ENCODE peak calls at places on chromosomes 2 and 18, in ten cellular contexts. One of them, this sample, is unnamed.

GRCh38 chr2:140506606-140507005 is 1624.2 kb downstream of the LRP1B start:
- DNase-seq in WERI-Rb-1: no peak
- DNase-seq in tibial artery: no peak
- DNase-seq in Karpas-422: no peak
- DNase-seq in fibroblast of lung: peak; percentile 73
- DNase-seq in CD8-positive, alpha-beta T cell: no peak
- DNase-seq in A673: peak; percentile 15
- DNase-seq in pancreas: no peak
- DNase-seq in left ventricle myocardium inferior: no peak
- DNase-seq in cardiac muscle cell: no peak
- DNase-seq in this sample: peak; percentile 28

GRCh38 chr2:55363636-55364035 is 56.0 kb downstream of the CCDC88A start:
- DNase-seq in WERI-Rb-1: no peak
- DNase-seq in tibial artery: no peak
- DNase-seq in Karpas-422: no peak
- DNase-seq in fibroblast of lung: no peak
- DNase-seq in CD8-positive, alpha-beta T cell: no peak
- DNase-seq in A673: no peak
- DNase-seq in pancreas: no peak
- DNase-seq in left ventricle myocardium inferior: no peak
- DNase-seq in cardiac muscle cell: no peak
- DNase-seq in this sample: no peak

GRCh38 chr2:211259831-211260476 is 703.6 kb downstream of the CPS1 start:
- DNase-seq in WERI-Rb-1: no peak
- DNase-seq in tibial artery: no peak
- DNase-seq in Karpas-422: no peak
- DNase-seq in fibroblast of lung: no peak
- DNase-seq in CD8-positive, alpha-beta T cell: no peak
- DNase-seq in A673: peak; percentile 96
- DNase-seq in pancreas: no peak
- DNase-seq in left ventricle myocardium inferior: no peak
- DNase-seq in cardiac muscle cell: peak; percentile 0
- DNase-seq in this sample: no peak

GRCh38 chr2:95314964-95315611 is 17.9 kb downstream of the KCNIP3 start:
- DNase-seq in WERI-Rb-1: peak; percentile 68
- DNase-seq in tibial artery: no peak
- DNase-seq in Karpas-422: peak; percentile 48
- DNase-seq in fibroblast of lung: peak; percentile 50
- DNase-seq in CD8-positive, alpha-beta T cell: no peak
- DNase-seq in A673: no peak
- DNase-seq in pancreas: peak; percentile 42
- DNase-seq in left ventricle myocardium inferior: no peak
- DNase-seq in cardiac muscle cell: peak; percentile 53
- DNase-seq in this sample: peak; percentile 58

GRCh38 chr2:11043245-11043644 is 112.0 kb upstream of the SLC66A3 start:
- DNase-seq in WERI-Rb-1: no peak
- DNase-seq in tibial artery: no peak
- DNase-seq in Karpas-422: no peak
- DNase-seq in fibroblast of lung: no peak
- DNase-seq in CD8-positive, alpha-beta T cell: no peak
- DNase-seq in A673: no peak
- DNase-seq in pancreas: no peak
- DNase-seq in left ventricle myocardium inferior: no peak
- DNase-seq in cardiac muscle cell: no peak
- DNase-seq in this sample: no peak

GRCh38 chr2:143717053-143717452 is 587.8 kb downstream of the ARHGAP15 start:
- DNase-seq in WERI-Rb-1: no peak
- DNase-seq in tibial artery: no peak
- DNase-seq in Karpas-422: no peak
- DNase-seq in fibroblast of lung: no peak
- DNase-seq in CD8-positive, alpha-beta T cell: no peak
- DNase-seq in A673: no peak
- DNase-seq in pancreas: peak; percentile 6
- DNase-seq in left ventricle myocardium inferior: no peak
- DNase-seq in cardiac muscle cell: no peak
- DNase-seq in this sample: peak; percentile 12

GRCh38 chr2:127608061-127609011 is 37.6 kb upstream of the GPR17 start:
- DNase-seq in WERI-Rb-1: peak; percentile 3
- DNase-seq in tibial artery: no peak
- DNase-seq in Karpas-422: no peak
- DNase-seq in fibroblast of lung: no peak
- DNase-seq in CD8-positive, alpha-beta T cell: no peak
- DNase-seq in A673: no peak
- DNase-seq in pancreas: no peak
- DNase-seq in left ventricle myocardium inferior: no peak
- DNase-seq in cardiac muscle cell: no peak
- DNase-seq in this sample: no peak

GRCh38 chr2:47907097-47907781 is 941 bp upstream of the FBXO11 start:
- DNase-seq in WERI-Rb-1: no peak
- DNase-seq in tibial artery: peak; percentile 29
- DNase-seq in Karpas-422: peak; percentile 53
- DNase-seq in fibroblast of lung: no peak
- DNase-seq in CD8-positive, alpha-beta T cell: no peak
- DNase-seq in A673: no peak
- DNase-seq in pancreas: no peak
- DNase-seq in left ventricle myocardium inferior: no peak
- DNase-seq in cardiac muscle cell: peak; percentile 27
- DNase-seq in this sample: no peak

GRCh38 chr2:27805180-27805579 is 33.7 kb downstream of the MRPL33 start:
- DNase-seq in WERI-Rb-1: no peak
- DNase-seq in tibial artery: no peak
- DNase-seq in Karpas-422: no peak
- DNase-seq in fibroblast of lung: no peak
- DNase-seq in CD8-positive, alpha-beta T cell: no peak
- DNase-seq in A673: no peak
- DNase-seq in pancreas: no peak
- DNase-seq in left ventricle myocardium inferior: no peak
- DNase-seq in cardiac muscle cell: no peak
- DNase-seq in this sample: no peak

GRCh38 chr2:19643117-19643518 is 258.7 kb downstream of the TTC32 start:
- DNase-seq in WERI-Rb-1: no peak
- DNase-seq in tibial artery: no peak
- DNase-seq in Karpas-422: no peak
- DNase-seq in fibroblast of lung: peak; percentile 20
- DNase-seq in CD8-positive, alpha-beta T cell: no peak
- DNase-seq in A673: no peak
- DNase-seq in pancreas: no peak
- DNase-seq in left ventricle myocardium inferior: no peak
- DNase-seq in cardiac muscle cell: no peak
- DNase-seq in this sample: no peak

GRCh38 chr2:223692227-223692947 is 90.2 kb upstream of the SCG2 start:
- DNase-seq in WERI-Rb-1: peak; percentile 67
- DNase-seq in tibial artery: no peak
- DNase-seq in Karpas-422: no peak
- DNase-seq in fibroblast of lung: peak; percentile 74
- DNase-seq in CD8-positive, alpha-beta T cell: no peak
- DNase-seq in A673: peak; percentile 83
- DNase-seq in pancreas: no peak
- DNase-seq in left ventricle myocardium inferior: no peak
- DNase-seq in cardiac muscle cell: peak; percentile 59
- DNase-seq in this sample: peak; percentile 48

GRCh38 chr2:6081542-6081872 is 389.3 kb downstream of the SOX11 start:
- DNase-seq in WERI-Rb-1: no peak
- DNase-seq in tibial artery: no peak
- DNase-seq in Karpas-422: no peak
- DNase-seq in fibroblast of lung: no peak
- DNase-seq in CD8-positive, alpha-beta T cell: no peak
- DNase-seq in A673: no peak
- DNase-seq in pancreas: no peak
- DNase-seq in left ventricle myocardium inferior: no peak
- DNase-seq in cardiac muscle cell: no peak
- DNase-seq in this sample: no peak

GRCh38 chr2:6079405-6079804 is 387.2 kb downstream of the SOX11 start:
- DNase-seq in WERI-Rb-1: no peak
- DNase-seq in tibial artery: no peak
- DNase-seq in Karpas-422: no peak
- DNase-seq in fibroblast of lung: no peak
- DNase-seq in CD8-positive, alpha-beta T cell: no peak
- DNase-seq in A673: no peak
- DNase-seq in pancreas: no peak
- DNase-seq in left ventricle myocardium inferior: no peak
- DNase-seq in cardiac muscle cell: no peak
- DNase-seq in this sample: no peak

GRCh38 chr2:6081955-6082354 is 389.8 kb downstream of the SOX11 start:
- DNase-seq in WERI-Rb-1: no peak
- DNase-seq in tibial artery: no peak
- DNase-seq in Karpas-422: no peak
- DNase-seq in fibroblast of lung: no peak
- DNase-seq in CD8-positive, alpha-beta T cell: no peak
- DNase-seq in A673: no peak
- DNase-seq in pancreas: no peak
- DNase-seq in left ventricle myocardium inferior: no peak
- DNase-seq in cardiac muscle cell: no peak
- DNase-seq in this sample: no peak

GRCh38 chr2:6082619-6083018 is 390.4 kb downstream of the SOX11 start:
- DNase-seq in WERI-Rb-1: no peak
- DNase-seq in tibial artery: no peak
- DNase-seq in Karpas-422: no peak
- DNase-seq in fibroblast of lung: no peak
- DNase-seq in CD8-positive, alpha-beta T cell: no peak
- DNase-seq in A673: peak; percentile 37
- DNase-seq in pancreas: no peak
- DNase-seq in left ventricle myocardium inferior: no peak
- DNase-seq in cardiac muscle cell: no peak
- DNase-seq in this sample: no peak

DNA sequence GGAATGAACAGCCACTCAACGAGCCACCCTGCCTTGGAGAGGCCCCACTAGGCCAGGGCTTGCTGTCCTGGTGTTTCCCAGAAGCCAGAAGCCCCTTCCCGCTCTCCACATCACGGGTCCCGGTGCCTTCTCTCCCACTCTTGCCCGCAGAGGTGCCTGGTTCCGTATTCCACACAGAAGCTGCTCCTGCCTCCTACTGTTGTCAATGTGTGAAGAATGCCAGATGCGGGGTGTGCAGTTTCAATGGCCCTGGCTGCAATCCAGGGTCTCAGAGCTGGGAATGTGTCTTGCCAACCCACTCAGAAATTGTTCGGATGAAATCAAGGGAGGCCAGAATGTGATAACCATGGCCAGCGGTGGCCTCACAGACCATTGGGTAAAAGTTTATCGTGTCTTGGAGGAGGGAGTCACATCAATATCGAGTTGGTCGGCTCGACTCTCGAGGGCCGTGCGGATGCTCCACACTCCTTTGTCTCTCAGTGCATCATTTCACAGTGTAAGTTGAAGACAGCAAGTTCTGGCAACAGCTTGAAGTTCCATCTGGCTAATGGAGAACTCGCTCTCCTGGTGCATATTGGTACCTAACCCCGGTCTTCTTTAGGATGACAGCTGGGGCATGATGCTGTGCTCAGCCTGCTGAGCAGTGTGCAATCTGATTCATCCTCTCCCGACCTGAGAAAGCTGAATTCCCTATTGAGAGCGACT is 388.8 kb downstream of the SOX11 start:
- DNase-seq in WERI-Rb-1: no peak
- DNase-seq in tibial artery: no peak
- DNase-seq in Karpas-422: no peak
- DNase-seq in fibroblast of lung: no peak
- DNase-seq in CD8-positive, alpha-beta T cell: no peak
- DNase-seq in A673: no peak
- DNase-seq in pancreas: peak; percentile 13
- DNase-seq in left ventricle myocardium inferior: no peak
- DNase-seq in cardiac muscle cell: peak; percentile 41
- DNase-seq in this sample: no peak
- H3K4me3 ChIP-seq in WERI-Rb-1: no peak overlapping the region
- H3K4me3 ChIP-seq in tibial artery: no peak overlapping the region
- H3K4me3 ChIP-seq in Karpas-422: no peak overlapping the region
- H3K4me3 ChIP-seq in fibroblast of lung: no peak overlapping the region
- H3K4me3 ChIP-seq in CD8-positive, alpha-beta T cell: no peak overlapping the region
- H3K4me3 ChIP-seq in A673: no peak overlapping the region
- H3K4me3 ChIP-seq in pancreas: no peak overlapping the region
- H3K4me3 ChIP-seq in left ventricle myocardium inferior: peak overlapping the region; percentile 3
- H3K4me3 ChIP-seq in cardiac muscle cell: no peak overlapping the region
- H3K4me3 ChIP-seq in this sample: peak overlapping the region; percentile 7

GRCh38 chr18:48207733-48208132 is 201.4 kb downstream of the ZBTB7C start:
- DNase-seq in WERI-Rb-1: no peak
- DNase-seq in tibial artery: no peak
- DNase-seq in Karpas-422: no peak
- DNase-seq in fibroblast of lung: no peak
- DNase-seq in CD8-positive, alpha-beta T cell: no peak
- DNase-seq in A673: no peak
- DNase-seq in pancreas: no peak
- DNase-seq in left ventricle myocardium inferior: no peak
- DNase-seq in cardiac muscle cell: no peak
- DNase-seq in this sample: no peak
- H3K27me3 ChIP-seq in WERI-Rb-1: no peaks in the 10 kb centered on the region
- H3K27me3 ChIP-seq in tibial artery: no peaks in the 10 kb centered on the region
- H3K27me3 ChIP-seq in Karpas-422: no peaks in the 10 kb centered on the region
- H3K27me3 ChIP-seq in fibroblast of lung: no peaks in the 10 kb centered on the region
- H3K27me3 ChIP-seq in CD8-positive, alpha-beta T cell: no peaks in the 10 kb centered on the region
- H3K27me3 ChIP-seq in A673: no peaks in the 10 kb centered on the region
- H3K27me3 ChIP-seq in pancreas: no peaks in the 10 kb centered on the region
- H3K27me3 ChIP-seq in left ventricle myocardium inferior: no peaks in the 10 kb centered on the region
- H3K27me3 ChIP-seq in cardiac muscle cell: no peaks in the 10 kb centered on the region
- H3K27me3 ChIP-seq in this sample: no peaks in the 10 kb centered on the region

DNA sequence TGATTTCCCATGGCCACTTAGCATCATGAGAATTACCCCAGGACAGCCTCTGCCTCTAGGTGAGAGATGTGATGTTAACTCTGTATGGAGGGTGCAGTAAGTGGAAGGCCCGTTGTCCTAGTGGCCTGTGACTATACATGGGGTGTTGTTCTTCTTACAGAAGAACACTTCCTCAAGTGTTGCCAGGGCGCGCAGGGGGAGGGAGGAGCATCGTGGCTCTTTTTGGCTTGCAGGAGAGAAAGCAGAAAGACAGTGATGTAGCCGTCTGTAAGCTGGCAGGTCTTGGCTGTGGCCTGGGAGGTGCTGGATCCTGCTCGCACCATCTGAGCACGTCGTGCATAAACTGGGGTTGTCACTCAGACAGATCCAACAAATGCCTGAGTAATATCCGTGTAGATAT is 44.3 kb downstream of the ZNF236 start:
- DNase-seq in WERI-Rb-1: no peak
- DNase-seq in tibial artery: no peak
- DNase-seq in Karpas-422: no peak
- DNase-seq in fibroblast of lung: no peak
- DNase-seq in CD8-positive, alpha-beta T cell: no peak
- DNase-seq in A673: no peak
- DNase-seq in pancreas: no peak
- DNase-seq in left ventricle myocardium inferior: no peak
- DNase-seq in cardiac muscle cell: no peak
- DNase-seq in this sample: no peak
- H3K36me3 ChIP-seq in WERI-Rb-1: peaks cover 31% of the 10 kb centered on the region
- H3K36me3 ChIP-seq in tibial artery: peaks cover 33% of the 10 kb centered on the region
- H3K36me3 ChIP-seq in Karpas-422: peaks cover 27% of the 10 kb centered on the region
- H3K36me3 ChIP-seq in fibroblast of lung: peaks cover 3% of the 10 kb centered on the region
- H3K36me3 ChIP-seq in CD8-positive, alpha-beta T cell: peaks cover 12% of the 10 kb centered on the region
- H3K36me3 ChIP-seq in A673: no peaks in the 10 kb centered on the region
- H3K36me3 ChIP-seq in pancreas: no peaks in the 10 kb centered on the region
- H3K36me3 ChIP-seq in left ventricle myocardium inferior: peaks cover 73% of the 10 kb centered on the region
- H3K36me3 ChIP-seq in cardiac muscle cell: peaks cover 10% of the 10 kb centered on the region
- H3K36me3 ChIP-seq in this sample: peaks cover 15% of the 10 kb centered on the region

DNA sequence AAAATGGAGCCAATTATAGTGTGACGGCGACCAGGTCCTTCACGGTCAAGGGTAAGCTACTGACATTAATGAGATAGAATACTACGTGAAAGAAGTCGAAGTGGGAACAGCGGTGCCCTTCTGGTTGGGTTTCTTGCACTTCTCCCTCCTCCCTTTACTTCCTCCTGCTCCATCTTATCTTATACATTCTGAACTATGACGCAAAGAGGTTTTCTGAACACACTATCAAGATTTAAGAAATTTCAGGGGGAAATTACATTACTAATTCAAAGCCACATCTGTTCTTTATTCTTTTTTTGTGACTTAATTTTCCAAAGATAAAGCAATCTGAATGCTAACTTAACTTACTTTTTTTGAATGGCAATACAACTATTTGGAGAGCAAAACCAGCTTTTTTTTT is 14.8 kb upstream of the IL18R1 start:
- DNase-seq in WERI-Rb-1: no peak
- DNase-seq in tibial artery: no peak
- DNase-seq in Karpas-422: no peak
- DNase-seq in fibroblast of lung: no peak
- DNase-seq in CD8-positive, alpha-beta T cell: no peak
- DNase-seq in A673: no peak
- DNase-seq in pancreas: no peak
- DNase-seq in left ventricle myocardium inferior: no peak
- DNase-seq in cardiac muscle cell: no peak
- DNase-seq in this sample: no peak
- H3K4me3 ChIP-seq in WERI-Rb-1: no peak overlapping the region
- H3K4me3 ChIP-seq in tibial artery: no peak overlapping the region
- H3K4me3 ChIP-seq in Karpas-422: no peak overlapping the region
- H3K4me3 ChIP-seq in fibroblast of lung: no peak overlapping the region
- H3K4me3 ChIP-seq in CD8-positive, alpha-beta T cell: no peak overlapping the region
- H3K4me3 ChIP-seq in A673: no peak overlapping the region
- H3K4me3 ChIP-seq in pancreas: no peak overlapping the region
- H3K4me3 ChIP-seq in left ventricle myocardium inferior: no peak overlapping the region
- H3K4me3 ChIP-seq in cardiac muscle cell: no peak overlapping the region
- H3K4me3 ChIP-seq in this sample: no peak overlapping the region